ENCODE peak calls at places on chromosomes 7 and 10, in eight cellular contexts. One of them, this sample, is unnamed. For H3K36me3, the result is how much of the 10 kb centered on the place peaks cover.

GRCh38 chr10:101016814-101017213 is 14.1 kb downstream of the PDZD7 start:
- DNase-seq in upper lobe of right lung: no peak
- DNase-seq in heart left ventricle: no peak
- DNase-seq in suprapubic skin: no peak
- DNase-seq in neuronal stem cell: no peak
- DNase-seq in ovary: no peak
- DNase-seq in heart right ventricle: no peak
- DNase-seq in body of pancreas: no peak
- DNase-seq in this sample: no peak

GRCh38 chr10:124557648-124558338 is 96.2 kb downstream of the LHPP start:
- DNase-seq in upper lobe of right lung: no peak
- DNase-seq in heart left ventricle: peak
- DNase-seq in suprapubic skin: no peak
- DNase-seq in neuronal stem cell: no peak
- DNase-seq in ovary: no peak
- DNase-seq in heart right ventricle: no peak
- DNase-seq in body of pancreas: no peak
- DNase-seq in this sample: no peak

GRCh38 chr7:87918740-87919139 is 15.3 kb upstream of the ADAM22 start:
- DNase-seq in upper lobe of right lung: no peak
- DNase-seq in heart left ventricle: no peak
- DNase-seq in suprapubic skin: no peak
- DNase-seq in neuronal stem cell: no peak
- DNase-seq in ovary: no peak
- DNase-seq in heart right ventricle: no peak
- DNase-seq in body of pancreas: no peak
- DNase-seq in this sample: no peak

GRCh38 chr7:30650455-30650854 is 31.8 kb downstream of the CRHR2 start:
- DNase-seq in upper lobe of right lung: no peak
- DNase-seq in heart left ventricle: no peak
- DNase-seq in suprapubic skin: no peak
- DNase-seq in neuronal stem cell: no peak
- DNase-seq in ovary: no peak
- DNase-seq in heart right ventricle: no peak
- DNase-seq in body of pancreas: no peak
- DNase-seq in this sample: peak

GRCh38 chr7:45888185-45888992 is at the start of gene IGFBP1:
- DNase-seq in upper lobe of right lung: no peak
- DNase-seq in heart left ventricle: no peak
- DNase-seq in suprapubic skin: no peak
- DNase-seq in neuronal stem cell: peak
- DNase-seq in ovary: peak
- DNase-seq in heart right ventricle: no peak
- DNase-seq in body of pancreas: peak
- DNase-seq in this sample: no peak

GRCh38 chr7:127618775-127619174 is 833 bp upstream of the PAX4 start:
- DNase-seq in upper lobe of right lung: no peak
- DNase-seq in heart left ventricle: no peak
- DNase-seq in suprapubic skin: no peak
- DNase-seq in neuronal stem cell: no peak
- DNase-seq in ovary: no peak
- DNase-seq in heart right ventricle: no peak
- DNase-seq in body of pancreas: no peak
- DNase-seq in this sample: no peak

GRCh38 chr7:154666768-154667167 is 336.2 kb downstream of the PAXIP1 start:
- DNase-seq in upper lobe of right lung: no peak
- DNase-seq in heart left ventricle: no peak
- DNase-seq in suprapubic skin: no peak
- DNase-seq in neuronal stem cell: no peak
- DNase-seq in ovary: no peak
- DNase-seq in heart right ventricle: no peak
- DNase-seq in body of pancreas: no peak
- DNase-seq in this sample: no peak

GRCh38 chr10:34049887-34050286 is 715.4 kb upstream of the NRP1 start:
- DNase-seq in upper lobe of right lung: no peak
- DNase-seq in heart left ventricle: no peak
- DNase-seq in suprapubic skin: no peak
- DNase-seq in neuronal stem cell: no peak
- DNase-seq in ovary: no peak
- DNase-seq in heart right ventricle: no peak
- DNase-seq in body of pancreas: no peak
- DNase-seq in this sample: no peak

GRCh38 chr7:139106959-139107358 is 2.6 kb downstream of the ZC3HAV1 start:
- DNase-seq in upper lobe of right lung: no peak
- DNase-seq in heart left ventricle: no peak
- DNase-seq in suprapubic skin: no peak
- DNase-seq in neuronal stem cell: no peak
- DNase-seq in ovary: no peak
- DNase-seq in heart right ventricle: no peak
- DNase-seq in body of pancreas: no peak
- DNase-seq in this sample: no peak

GRCh38 chr7:20152057-20152456 is 65.1 kb downstream of the MACC1 start:
- DNase-seq in upper lobe of right lung: no peak
- DNase-seq in heart left ventricle: no peak
- DNase-seq in suprapubic skin: no peak
- DNase-seq in neuronal stem cell: no peak
- DNase-seq in ovary: no peak
- DNase-seq in heart right ventricle: no peak
- DNase-seq in body of pancreas: no peak
- DNase-seq in this sample: no peak

GRCh38 chr10:21458496-21458895 is 67.0 kb downstream of the SKIDA1 start:
- DNase-seq in upper lobe of right lung: no peak
- DNase-seq in heart left ventricle: no peak
- DNase-seq in suprapubic skin: no peak
- DNase-seq in neuronal stem cell: no peak
- DNase-seq in ovary: no peak
- DNase-seq in heart right ventricle: no peak
- DNase-seq in body of pancreas: no peak
- DNase-seq in this sample: no peak

GRCh38 chr7:151133986-151134742 is 33.3 kb downstream of the GBX1 start:
- DNase-seq in upper lobe of right lung: peak
- DNase-seq in heart left ventricle: peak
- DNase-seq in suprapubic skin: no peak
- DNase-seq in neuronal stem cell: no peak
- DNase-seq in ovary: peak
- DNase-seq in heart right ventricle: no peak
- DNase-seq in body of pancreas: peak
- DNase-seq in this sample: no peak
- H3K36me3 ChIP-seq in upper lobe of right lung: half or more
- H3K36me3 ChIP-seq in heart left ventricle: half or more
- H3K36me3 ChIP-seq in suprapubic skin: half or more
- H3K36me3 ChIP-seq in neuronal stem cell: half or more
- H3K36me3 ChIP-seq in ovary: under half
- H3K36me3 ChIP-seq in heart right ventricle: half or more
- H3K36me3 ChIP-seq in body of pancreas: under half
- H3K36me3 ChIP-seq in this sample: half or more

GRCh38 chr7:23491502-23491901 is 21.2 kb upstream of the IGF2BP3 start:
- DNase-seq in upper lobe of right lung: no peak
- DNase-seq in heart left ventricle: no peak
- DNase-seq in suprapubic skin: peak
- DNase-seq in neuronal stem cell: no peak
- DNase-seq in ovary: no peak
- DNase-seq in heart right ventricle: no peak
- DNase-seq in body of pancreas: no peak
- DNase-seq in this sample: no peak

GRCh38 chr7:23490357-23491131 is 20.3 kb upstream of the IGF2BP3 start:
- DNase-seq in upper lobe of right lung: peak
- DNase-seq in heart left ventricle: peak
- DNase-seq in suprapubic skin: no peak
- DNase-seq in neuronal stem cell: no peak
- DNase-seq in ovary: peak
- DNase-seq in heart right ventricle: peak
- DNase-seq in body of pancreas: peak
- DNase-seq in this sample: no peak

GRCh38 chr7:23487670-23488069 is 17.4 kb upstream of the IGF2BP3 start:
- DNase-seq in upper lobe of right lung: no peak
- DNase-seq in heart left ventricle: no peak
- DNase-seq in suprapubic skin: no peak
- DNase-seq in neuronal stem cell: no peak
- DNase-seq in ovary: no peak
- DNase-seq in heart right ventricle: no peak
- DNase-seq in body of pancreas: no peak
- DNase-seq in this sample: no peak

GRCh38 chr7:23482686-23483085 is 12.4 kb upstream of the IGF2BP3 start:
- DNase-seq in upper lobe of right lung: no peak
- DNase-seq in heart left ventricle: no peak
- DNase-seq in suprapubic skin: no peak
- DNase-seq in neuronal stem cell: no peak
- DNase-seq in ovary: no peak
- DNase-seq in heart right ventricle: no peak
- DNase-seq in body of pancreas: no peak
- DNase-seq in this sample: no peak

GRCh38 chr7:23486002-23486773 is 15.9 kb upstream of the IGF2BP3 start:
- DNase-seq in upper lobe of right lung: no peak
- DNase-seq in heart left ventricle: no peak
- DNase-seq in suprapubic skin: no peak
- DNase-seq in neuronal stem cell: no peak
- DNase-seq in ovary: no peak
- DNase-seq in heart right ventricle: no peak
- DNase-seq in body of pancreas: no peak
- DNase-seq in this sample: no peak
- H3K27ac ChIP-seq in upper lobe of right lung: no peak
- H3K27ac ChIP-seq in heart left ventricle: no peak
- H3K27ac ChIP-seq in suprapubic skin: no peak
- H3K27ac ChIP-seq in neuronal stem cell: peak
- H3K27ac ChIP-seq in ovary: no peak
- H3K27ac ChIP-seq in heart right ventricle: no peak
- H3K27ac ChIP-seq in body of pancreas: no peak
- H3K27ac ChIP-seq in this sample: no peak

GRCh38 chr10:17857040-17857439 is 47.9 kb downstream of the MRC1 start:
- DNase-seq in upper lobe of right lung: no peak
- DNase-seq in heart left ventricle: no peak
- DNase-seq in suprapubic skin: no peak
- DNase-seq in neuronal stem cell: no peak
- DNase-seq in ovary: no peak
- DNase-seq in heart right ventricle: no peak
- DNase-seq in body of pancreas: no peak
- DNase-seq in this sample: no peak

GRCh38 chr10:17865351-17865750 is 56.2 kb downstream of the MRC1 start:
- DNase-seq in upper lobe of right lung: no peak
- DNase-seq in heart left ventricle: no peak
- DNase-seq in suprapubic skin: no peak
- DNase-seq in neuronal stem cell: no peak
- DNase-seq in ovary: no peak
- DNase-seq in heart right ventricle: no peak
- DNase-seq in body of pancreas: no peak
- DNase-seq in this sample: no peak

GRCh38 chr10:17859492-17860156 is 50.5 kb downstream of the MRC1 start:
- DNase-seq in upper lobe of right lung: no peak
- DNase-seq in heart left ventricle: no peak
- DNase-seq in suprapubic skin: no peak
- DNase-seq in neuronal stem cell: no peak
- DNase-seq in ovary: no peak
- DNase-seq in heart right ventricle: no peak
- DNase-seq in body of pancreas: no peak
- DNase-seq in this sample: no peak

GRCh38 chr10:17867056-17867455 is 57.9 kb downstream of the MRC1 start:
- DNase-seq in upper lobe of right lung: no peak
- DNase-seq in heart left ventricle: no peak
- DNase-seq in suprapubic skin: no peak
- DNase-seq in neuronal stem cell: no peak
- DNase-seq in ovary: no peak
- DNase-seq in heart right ventricle: no peak
- DNase-seq in body of pancreas: no peak
- DNase-seq in this sample: no peak

DNA sequence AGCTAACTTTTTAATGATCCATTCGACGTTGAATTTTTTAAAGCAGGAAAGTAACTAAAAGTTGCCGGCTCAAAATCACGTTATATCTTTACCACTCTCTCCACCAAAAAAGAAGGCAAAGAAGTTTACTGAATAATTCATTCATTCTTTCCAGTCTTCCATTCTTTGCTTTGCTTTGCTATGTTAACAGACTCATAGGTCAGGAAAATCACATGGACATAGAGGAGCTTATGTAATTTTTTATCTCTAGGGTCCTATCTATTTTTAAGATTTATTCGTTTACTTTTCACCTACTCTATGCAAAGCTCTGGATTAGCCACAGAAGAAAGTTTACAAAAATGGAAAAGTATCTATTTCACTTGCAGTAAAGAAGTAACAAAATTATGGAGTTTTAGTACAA is 52.6 kb downstream of the MRC1 start:
- DNase-seq in upper lobe of right lung: no peak
- DNase-seq in heart left ventricle: no peak
- DNase-seq in suprapubic skin: no peak
- DNase-seq in neuronal stem cell: no peak
- DNase-seq in ovary: no peak
- DNase-seq in heart right ventricle: no peak
- DNase-seq in body of pancreas: no peak
- DNase-seq in this sample: no peak
- H3K36me3 ChIP-seq in upper lobe of right lung: under half
- H3K36me3 ChIP-seq in heart left ventricle: under half
- H3K36me3 ChIP-seq in suprapubic skin: under half
- H3K36me3 ChIP-seq in neuronal stem cell: under half
- H3K36me3 ChIP-seq in ovary: under half
- H3K36me3 ChIP-seq in heart right ventricle: under half
- H3K36me3 ChIP-seq in body of pancreas: under half
- H3K36me3 ChIP-seq in this sample: under half

GRCh38 chr10:32331606-32332005 is 15.4 kb downstream of the EPC1 start:
- DNase-seq in upper lobe of right lung: no peak
- DNase-seq in heart left ventricle: no peak
- DNase-seq in suprapubic skin: no peak
- DNase-seq in neuronal stem cell: no peak
- DNase-seq in ovary: no peak
- DNase-seq in heart right ventricle: no peak
- DNase-seq in body of pancreas: no peak
- DNase-seq in this sample: no peak
- H3K27ac ChIP-seq in upper lobe of right lung: no peak
- H3K27ac ChIP-seq in heart left ventricle: no peak
- H3K27ac ChIP-seq in suprapubic skin: no peak
- H3K27ac ChIP-seq in neuronal stem cell: no peak
- H3K27ac ChIP-seq in ovary: no peak
- H3K27ac ChIP-seq in heart right ventricle: no peak
- H3K27ac ChIP-seq in body of pancreas: peak
- H3K27ac ChIP-seq in this sample: no peak

GRCh38 chr10:113148899-113149298 is 198.9 kb downstream of the TCF7L2 start:
- DNase-seq in upper lobe of right lung: no peak
- DNase-seq in heart left ventricle: no peak
- DNase-seq in suprapubic skin: no peak
- DNase-seq in neuronal stem cell: no peak
- DNase-seq in ovary: no peak
- DNase-seq in heart right ventricle: no peak
- DNase-seq in body of pancreas: no peak
- DNase-seq in this sample: no peak

GRCh38 chr10:113153493-113154127 is 203.6 kb downstream of the TCF7L2 start:
- DNase-seq in upper lobe of right lung: no peak
- DNase-seq in heart left ventricle: no peak
- DNase-seq in suprapubic skin: no peak
- DNase-seq in neuronal stem cell: no peak
- DNase-seq in ovary: no peak
- DNase-seq in heart right ventricle: no peak
- DNase-seq in body of pancreas: no peak
- DNase-seq in this sample: no peak

DNA sequence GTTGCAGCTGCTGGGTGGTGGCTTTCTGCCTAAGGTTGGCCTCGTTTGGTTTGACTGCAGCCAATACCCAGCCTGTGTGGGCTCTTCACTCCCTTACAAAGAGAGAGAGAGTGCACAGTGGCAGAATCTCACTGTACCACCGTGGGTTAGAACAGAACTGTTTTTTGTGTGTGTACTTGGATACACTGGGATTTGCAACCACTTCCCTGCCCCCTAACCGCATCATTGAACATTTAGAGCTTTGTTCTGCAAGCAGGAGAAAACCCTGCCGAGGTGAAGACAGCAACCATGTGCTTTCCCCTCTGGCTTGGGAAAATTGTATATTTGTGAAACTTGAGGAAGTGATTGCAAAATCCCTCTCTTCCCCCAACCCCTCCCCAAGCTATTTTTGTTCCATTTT is 201.1 kb downstream of the TCF7L2 start:
- DNase-seq in upper lobe of right lung: no peak
- DNase-seq in heart left ventricle: no peak
- DNase-seq in suprapubic skin: no peak
- DNase-seq in neuronal stem cell: no peak
- DNase-seq in ovary: no peak
- DNase-seq in heart right ventricle: no peak
- DNase-seq in body of pancreas: no peak
- DNase-seq in this sample: no peak
- H3K36me3 ChIP-seq in upper lobe of right lung: half or more
- H3K36me3 ChIP-seq in heart left ventricle: half or more
- H3K36me3 ChIP-seq in suprapubic skin: half or more
- H3K36me3 ChIP-seq in neuronal stem cell: half or more
- H3K36me3 ChIP-seq in ovary: under half
- H3K36me3 ChIP-seq in heart right ventricle: half or more
- H3K36me3 ChIP-seq in body of pancreas: under half
- H3K36me3 ChIP-seq in this sample: half or more